ENCODE peak calls at places on chromosomes 7 and 10, in nine cellular contexts. One of them, this sample, is unnamed.

GRCh38 chr10:91613411-91614253 is 19.2 kb downstream of the PPP1R3C start:
- DNase-seq in T-helper 22 cell: no peak
- DNase-seq in tibial artery: no peak
- DNase-seq in activated T-cell treated with anti-CD3 and anti-CD28 coated beads for 48 hours: no peak
- DNase-seq in naive thymus-derived CD4-positive, alpha-beta T cell: no peak
- DNase-seq in left cardiac atrium: peak; percentile 45
- DNase-seq in B cell: no peak
- DNase-seq in anterior cingulate cortex: no peak
- DNase-seq in T1000: peak; percentile 84
- DNase-seq in this sample: no peak

GRCh38 chr10:66941491-66941890 is 15.7 kb downstream of the LRRTM3 start:
- DNase-seq in T1000: no peak
- DNase-seq in T-helper 22 cell: no peak
- DNase-seq in left cardiac atrium: no peak
- DNase-seq in anterior cingulate cortex: no peak
- DNase-seq in naive thymus-derived CD4-positive, alpha-beta T cell: no peak
- DNase-seq in B cell: no peak
- DNase-seq in activated T-cell treated with anti-CD3 and anti-CD28 coated beads for 48 hours: no peak
- DNase-seq in tibial artery: no peak
- DNase-seq in this sample: no peak

GRCh38 chr10:110137142-110137545 is 70.3 kb upstream of the MXI1 start:
- DNase-seq in tibial artery: no peak
- DNase-seq in activated T-cell treated with anti-CD3 and anti-CD28 coated beads for 48 hours: no peak
- DNase-seq in T-helper 22 cell: no peak
- DNase-seq in anterior cingulate cortex: no peak
- DNase-seq in left cardiac atrium: no peak
- DNase-seq in T1000: peak; percentile 6
- DNase-seq in naive thymus-derived CD4-positive, alpha-beta T cell: peak; percentile 65
- DNase-seq in B cell: peak; percentile 71
- DNase-seq in this sample: no peak

GRCh38 chr10:480928-481551 is 208.4 kb downstream of the DIP2C start:
- DNase-seq in tibial artery: no peak
- DNase-seq in T1000: no peak
- DNase-seq in B cell: no peak
- DNase-seq in anterior cingulate cortex: no peak
- DNase-seq in activated T-cell treated with anti-CD3 and anti-CD28 coated beads for 48 hours: no peak
- DNase-seq in T-helper 22 cell: no peak
- DNase-seq in naive thymus-derived CD4-positive, alpha-beta T cell: no peak
- DNase-seq in left cardiac atrium: no peak
- DNase-seq in this sample: peak; percentile 5

GRCh38 chr7:100720320-100720644 is at the start of gene EPO:
- DNase-seq in B cell: no peak
- DNase-seq in T-helper 22 cell: no peak
- DNase-seq in T1000: no peak
- DNase-seq in activated T-cell treated with anti-CD3 and anti-CD28 coated beads for 48 hours: no peak
- DNase-seq in left cardiac atrium: no peak
- DNase-seq in tibial artery: no peak
- DNase-seq in anterior cingulate cortex: no peak
- DNase-seq in naive thymus-derived CD4-positive, alpha-beta T cell: no peak
- DNase-seq in this sample: no peak

GRCh38 chr10:99920901-99921300 is 88.8 kb downstream of the DNMBP start:
- DNase-seq in T-helper 22 cell: no peak
- DNase-seq in B cell: no peak
- DNase-seq in activated T-cell treated with anti-CD3 and anti-CD28 coated beads for 48 hours: no peak
- DNase-seq in naive thymus-derived CD4-positive, alpha-beta T cell: no peak
- DNase-seq in left cardiac atrium: no peak
- DNase-seq in anterior cingulate cortex: no peak
- DNase-seq in T1000: no peak
- DNase-seq in tibial artery: no peak
- DNase-seq in this sample: no peak

GRCh38 chr7:36100293-36100692 is 52.8 kb upstream of the EEPD1 start:
- DNase-seq in B cell: no peak
- DNase-seq in T1000: no peak
- DNase-seq in tibial artery: no peak
- DNase-seq in anterior cingulate cortex: no peak
- DNase-seq in T-helper 22 cell: no peak
- DNase-seq in naive thymus-derived CD4-positive, alpha-beta T cell: no peak
- DNase-seq in activated T-cell treated with anti-CD3 and anti-CD28 coated beads for 48 hours: no peak
- DNase-seq in left cardiac atrium: no peak
- DNase-seq in this sample: no peak

GRCh38 chr7:137762334-137762733 is 84.4 kb downstream of the DGKI start:
- DNase-seq in T-helper 22 cell: no peak
- DNase-seq in naive thymus-derived CD4-positive, alpha-beta T cell: no peak
- DNase-seq in B cell: no peak
- DNase-seq in left cardiac atrium: no peak
- DNase-seq in activated T-cell treated with anti-CD3 and anti-CD28 coated beads for 48 hours: no peak
- DNase-seq in anterior cingulate cortex: no peak
- DNase-seq in T1000: no peak
- DNase-seq in tibial artery: no peak
- DNase-seq in this sample: no peak

GRCh38 chr10:30820282-30820991 is 190.9 kb upstream of the LYZL2 start:
- DNase-seq in activated T-cell treated with anti-CD3 and anti-CD28 coated beads for 48 hours: no peak
- DNase-seq in T-helper 22 cell: no peak
- DNase-seq in naive thymus-derived CD4-positive, alpha-beta T cell: no peak
- DNase-seq in tibial artery: no peak
- DNase-seq in anterior cingulate cortex: no peak
- DNase-seq in left cardiac atrium: no peak
- DNase-seq in B cell: no peak
- DNase-seq in T1000: no peak
- DNase-seq in this sample: no peak

GRCh38 chr10:61197022-61197421 is 253.0 kb upstream of the RHOBTB1 start:
- DNase-seq in B cell: no peak
- DNase-seq in anterior cingulate cortex: no peak
- DNase-seq in activated T-cell treated with anti-CD3 and anti-CD28 coated beads for 48 hours: no peak
- DNase-seq in tibial artery: no peak
- DNase-seq in naive thymus-derived CD4-positive, alpha-beta T cell: no peak
- DNase-seq in T1000: no peak
- DNase-seq in left cardiac atrium: no peak
- DNase-seq in T-helper 22 cell: no peak
- DNase-seq in this sample: no peak

GRCh38 chr7:124697746-124698145 is 67.8 kb downstream of the GPR37 start:
- DNase-seq in B cell: no peak
- DNase-seq in anterior cingulate cortex: no peak
- DNase-seq in T-helper 22 cell: no peak
- DNase-seq in left cardiac atrium: no peak
- DNase-seq in activated T-cell treated with anti-CD3 and anti-CD28 coated beads for 48 hours: no peak
- DNase-seq in T1000: no peak
- DNase-seq in tibial artery: no peak
- DNase-seq in naive thymus-derived CD4-positive, alpha-beta T cell: no peak
- DNase-seq in this sample: no peak

GRCh38 chr10:4686644-4686996 is 139.4 kb upstream of the AKR1E2 start:
- DNase-seq in tibial artery: no peak
- DNase-seq in left cardiac atrium: no peak
- DNase-seq in T1000: no peak
- DNase-seq in anterior cingulate cortex: no peak
- DNase-seq in naive thymus-derived CD4-positive, alpha-beta T cell: no peak
- DNase-seq in B cell: no peak
- DNase-seq in activated T-cell treated with anti-CD3 and anti-CD28 coated beads for 48 hours: peak; percentile 6
- DNase-seq in T-helper 22 cell: no peak
- DNase-seq in this sample: no peak

GRCh38 chr7:5870311-5870710 is 10.3 kb upstream of the OCM start:
- DNase-seq in naive thymus-derived CD4-positive, alpha-beta T cell: no peak
- DNase-seq in T1000: no peak
- DNase-seq in T-helper 22 cell: no peak
- DNase-seq in activated T-cell treated with anti-CD3 and anti-CD28 coated beads for 48 hours: no peak
- DNase-seq in tibial artery: no peak
- DNase-seq in left cardiac atrium: no peak
- DNase-seq in anterior cingulate cortex: no peak
- DNase-seq in B cell: no peak
- DNase-seq in this sample: no peak

GRCh38 chr7:41175435-41175834 is 527.5 kb downstream of the INHBA start:
- DNase-seq in naive thymus-derived CD4-positive, alpha-beta T cell: no peak
- DNase-seq in B cell: no peak
- DNase-seq in anterior cingulate cortex: no peak
- DNase-seq in left cardiac atrium: no peak
- DNase-seq in tibial artery: no peak
- DNase-seq in activated T-cell treated with anti-CD3 and anti-CD28 coated beads for 48 hours: no peak
- DNase-seq in T-helper 22 cell: no peak
- DNase-seq in T1000: no peak
- DNase-seq in this sample: no peak

GRCh38 chr7:68581417-68581816 is 1016.9 kb upstream of the AUTS2 start:
- DNase-seq in left cardiac atrium: no peak
- DNase-seq in B cell: no peak
- DNase-seq in T1000: no peak
- DNase-seq in naive thymus-derived CD4-positive, alpha-beta T cell: no peak
- DNase-seq in anterior cingulate cortex: no peak
- DNase-seq in tibial artery: no peak
- DNase-seq in activated T-cell treated with anti-CD3 and anti-CD28 coated beads for 48 hours: no peak
- DNase-seq in T-helper 22 cell: no peak
- DNase-seq in this sample: no peak

GRCh38 chr7:92251181-92251580 is 5.4 kb downstream of the ANKIB1 start:
- DNase-seq in tibial artery: no peak
- DNase-seq in activated T-cell treated with anti-CD3 and anti-CD28 coated beads for 48 hours: no peak
- DNase-seq in T1000: no peak
- DNase-seq in B cell: no peak
- DNase-seq in anterior cingulate cortex: no peak
- DNase-seq in naive thymus-derived CD4-positive, alpha-beta T cell: no peak
- DNase-seq in T-helper 22 cell: no peak
- DNase-seq in left cardiac atrium: no peak
- DNase-seq in this sample: no peak

GRCh38 chr10:17713133-17713532 is 38.9 kb upstream of the TMEM236 start:
- DNase-seq in left cardiac atrium: no peak
- DNase-seq in T1000: no peak
- DNase-seq in anterior cingulate cortex: no peak
- DNase-seq in tibial artery: no peak
- DNase-seq in T-helper 22 cell: no peak
- DNase-seq in B cell: no peak
- DNase-seq in activated T-cell treated with anti-CD3 and anti-CD28 coated beads for 48 hours: no peak
- DNase-seq in naive thymus-derived CD4-positive, alpha-beta T cell: no peak
- DNase-seq in this sample: no peak

GRCh38 chr10:88227342-88228018 is 355.6 kb downstream of the RNLS start:
- DNase-seq in tibial artery: no peak
- DNase-seq in naive thymus-derived CD4-positive, alpha-beta T cell: no peak
- DNase-seq in left cardiac atrium: peak; percentile 53
- DNase-seq in activated T-cell treated with anti-CD3 and anti-CD28 coated beads for 48 hours: no peak
- DNase-seq in T1000: no peak
- DNase-seq in B cell: no peak
- DNase-seq in anterior cingulate cortex: no peak
- DNase-seq in T-helper 22 cell: no peak
- DNase-seq in this sample: no peak

GRCh38 chr10:69972951-69973350 is 79.7 kb upstream of the MACROH2A2 start:
- DNase-seq in left cardiac atrium: no peak
- DNase-seq in activated T-cell treated with anti-CD3 and anti-CD28 coated beads for 48 hours: no peak
- DNase-seq in tibial artery: no peak
- DNase-seq in B cell: no peak
- DNase-seq in T1000: no peak
- DNase-seq in naive thymus-derived CD4-positive, alpha-beta T cell: no peak
- DNase-seq in T-helper 22 cell: no peak
- DNase-seq in anterior cingulate cortex: no peak
- DNase-seq in this sample: no peak

GRCh38 chr10:113565364-113565763 is 12.5 kb downstream of the HABP2 start:
- DNase-seq in B cell: no peak
- DNase-seq in tibial artery: no peak
- DNase-seq in left cardiac atrium: no peak
- DNase-seq in naive thymus-derived CD4-positive, alpha-beta T cell: no peak
- DNase-seq in T1000: no peak
- DNase-seq in anterior cingulate cortex: no peak
- DNase-seq in T-helper 22 cell: no peak
- DNase-seq in activated T-cell treated with anti-CD3 and anti-CD28 coated beads for 48 hours: no peak
- DNase-seq in this sample: no peak

GRCh38 chr10:8424555-8425201 is 370.2 kb downstream of the GATA3 start:
- DNase-seq in T1000: no peak
- DNase-seq in naive thymus-derived CD4-positive, alpha-beta T cell: peak; percentile 34
- DNase-seq in anterior cingulate cortex: no peak
- DNase-seq in tibial artery: no peak
- DNase-seq in left cardiac atrium: no peak
- DNase-seq in T-helper 22 cell: peak; percentile 9
- DNase-seq in activated T-cell treated with anti-CD3 and anti-CD28 coated beads for 48 hours: no peak
- DNase-seq in B cell: no peak
- DNase-seq in this sample: no peak

GRCh38 chr10:58894929-58895328 is 281.5 kb upstream of the PHYHIPL start:
- DNase-seq in T1000: no peak
- DNase-seq in left cardiac atrium: no peak
- DNase-seq in tibial artery: no peak
- DNase-seq in anterior cingulate cortex: no peak
- DNase-seq in T-helper 22 cell: no peak
- DNase-seq in B cell: no peak
- DNase-seq in activated T-cell treated with anti-CD3 and anti-CD28 coated beads for 48 hours: no peak
- DNase-seq in naive thymus-derived CD4-positive, alpha-beta T cell: no peak
- DNase-seq in this sample: no peak

GRCh38 chr10:2772791-2773644 is 294.3 kb upstream of the PFKP start:
- DNase-seq in anterior cingulate cortex: no peak
- DNase-seq in T1000: no peak
- DNase-seq in T-helper 22 cell: no peak
- DNase-seq in naive thymus-derived CD4-positive, alpha-beta T cell: no peak
- DNase-seq in activated T-cell treated with anti-CD3 and anti-CD28 coated beads for 48 hours: no peak
- DNase-seq in left cardiac atrium: no peak
- DNase-seq in tibial artery: no peak
- DNase-seq in B cell: no peak
- DNase-seq in this sample: peak; percentile 61

GRCh38 chr7:90409667-90410066 is 6.4 kb downstream of the CLDN12 start:
- DNase-seq in T1000: no peak
- DNase-seq in tibial artery: no peak
- DNase-seq in B cell: no peak
- DNase-seq in left cardiac atrium: no peak
- DNase-seq in T-helper 22 cell: no peak
- DNase-seq in activated T-cell treated with anti-CD3 and anti-CD28 coated beads for 48 hours: no peak
- DNase-seq in naive thymus-derived CD4-positive, alpha-beta T cell: no peak
- DNase-seq in anterior cingulate cortex: no peak
- DNase-seq in this sample: no peak

GRCh38 chr7:117127585-117128168 is 174.4 kb downstream of the ST7 start:
- DNase-seq in tibial artery: peak; percentile 46
- DNase-seq in naive thymus-derived CD4-positive, alpha-beta T cell: peak; percentile 48
- DNase-seq in T-helper 22 cell: no peak
- DNase-seq in anterior cingulate cortex: peak; percentile 17
- DNase-seq in T1000: no peak
- DNase-seq in activated T-cell treated with anti-CD3 and anti-CD28 coated beads for 48 hours: peak; percentile 19
- DNase-seq in left cardiac atrium: peak; percentile 52
- DNase-seq in B cell: peak; percentile 56
- DNase-seq in this sample: peak; percentile 43

GRCh38 chr7:159031135-159031701 is 113.4 kb downstream of the VIPR2 start:
- DNase-seq in tibial artery: peak; percentile 68
- DNase-seq in anterior cingulate cortex: no peak
- DNase-seq in B cell: no peak
- DNase-seq in T-helper 22 cell: no peak
- DNase-seq in left cardiac atrium: peak; percentile 72
- DNase-seq in T1000: no peak
- DNase-seq in naive thymus-derived CD4-positive, alpha-beta T cell: no peak
- DNase-seq in activated T-cell treated with anti-CD3 and anti-CD28 coated beads for 48 hours: no peak
- DNase-seq in this sample: no peak

GRCh38 chr10:3764626-3765375 is 20.2 kb downstream of the KLF6 start:
- DNase-seq in T-helper 22 cell: no peak
- DNase-seq in naive thymus-derived CD4-positive, alpha-beta T cell: no peak
- DNase-seq in tibial artery: no peak
- DNase-seq in left cardiac atrium: no peak
- DNase-seq in anterior cingulate cortex: no peak
- DNase-seq in B cell: peak; percentile 24
- DNase-seq in T1000: no peak
- DNase-seq in activated T-cell treated with anti-CD3 and anti-CD28 coated beads for 48 hours: no peak
- DNase-seq in this sample: no peak

GRCh38 chr10:75408911-75409885 is 7.6 kb upstream of the ZNF503 start:
- DNase-seq in T-helper 22 cell: no peak
- DNase-seq in naive thymus-derived CD4-positive, alpha-beta T cell: peak; percentile 33
- DNase-seq in tibial artery: peak; percentile 75
- DNase-seq in activated T-cell treated with anti-CD3 and anti-CD28 coated beads for 48 hours: no peak
- DNase-seq in T1000: peak; percentile 41
- DNase-seq in left cardiac atrium: peak; percentile 81
- DNase-seq in B cell: no peak
- DNase-seq in anterior cingulate cortex: no peak
- DNase-seq in this sample: peak; percentile 36